ENCODE peak calls at places on chromosomes 13 and 19, in nine cellular contexts. X, I, B, M, W, T, E, S and R are unnamed samples.

GRCh38 chr19:18401580-18402112 is 4.2 kb upstream of the LRRC25 start:
- DNase-seq in S (no peak), B (no peak), T (no peak), E (no peak), X (no peak), I (no peak), W (no peak), M (peak; percentile 83), R (no peak)

GRCh38 chr13:41075034-41075433 is 13.7 kb downstream of the WBP4 start:
- DNase-seq in B (no peak), M (no peak), I (no peak), T (no peak), S (no peak), X (no peak), E (no peak), W (no peak), R (no peak)

GRCh38 chr13:33126909-33127607 is 110.8 kb downstream of the KL start:
- DNase-seq in W (no peak), I (no peak), B (no peak), E (no peak), S (no peak), M (no peak), X (no peak), T (no peak), R (no peak)

GRCh38 chr19:35462476-35462953 is 14.5 kb downstream of the FFAR2 start:
- DNase-seq in X (no peak), S (no peak), E (no peak), W (no peak), I (no peak), M (no peak), B (no peak), T (no peak), R (no peak)

GRCh38 chr13:39273953-39274352 is 235.7 kb downstream of the NHLRC3 start:
- DNase-seq in M (peak; percentile 67), X (no peak), E (no peak), S (no peak), B (no peak), T (no peak), I (no peak), W (no peak), R (no peak)

GRCh38 chr19:5578094-5578846 is 10.5 kb upstream of the TINCR start:
- DNase-seq in T (no peak), B (no peak), M (peak; percentile 91), E (no peak), X (peak; percentile 65), I (no peak), S (no peak), W (peak; percentile 13), R (no peak)

GRCh38 chr13:50706505-50706904 is 137.0 kb downstream of the DLEU7 start:
- DNase-seq in T (no peak), S (no peak), E (no peak), M (no peak), B (no peak), I (no peak), X (no peak), W (no peak), R (no peak)

GRCh38 chr13:63696055-63696454 is 2280.4 kb upstream of the PCDH20 start:
- DNase-seq in M (no peak), I (no peak), S (no peak), E (no peak), W (peak; percentile 59), B (peak; percentile 10), X (no peak), T (no peak), R (no peak)

GRCh38 chr13:82800391-82800790 is 1081.9 kb downstream of the SLITRK1 start:
- DNase-seq in B (no peak), M (no peak), X (no peak), I (no peak), S (no peak), E (no peak), W (no peak), T (no peak), R (peak; percentile 11)
- H3K4me3 ChIP-seq in B (no peak overlapping the region), M (no peak overlapping the region), X (no peak overlapping the region), I (no peak overlapping the region), S (no peak overlapping the region), E (no peak overlapping the region), W (no peak overlapping the region), T (no peak overlapping the region), R (no peak overlapping the region)

DNA sequence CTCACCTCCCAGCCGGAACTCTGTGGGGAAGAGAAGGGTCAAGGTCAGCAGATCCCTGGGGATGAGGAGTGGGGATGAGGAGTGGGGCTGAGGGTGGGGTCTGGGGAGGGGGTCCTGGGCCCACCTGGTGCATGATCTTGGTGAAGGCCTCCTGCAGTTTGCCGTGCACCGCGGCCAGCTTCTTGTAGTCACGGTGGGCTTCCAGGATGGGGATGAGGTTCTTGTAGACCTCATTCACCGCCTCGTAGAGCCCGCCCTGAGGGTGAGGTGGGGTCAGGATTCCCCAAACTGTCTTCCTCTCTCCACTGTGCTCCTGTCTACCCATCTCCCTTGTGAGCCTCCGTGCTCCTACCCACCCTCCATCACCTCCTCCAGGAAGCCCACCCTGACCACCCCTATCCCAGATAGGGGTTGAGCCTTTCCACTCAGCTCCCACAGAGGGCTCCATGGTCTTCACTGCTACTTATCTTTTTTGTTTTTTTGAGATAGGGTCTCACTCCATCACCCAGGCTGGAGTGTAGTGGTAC is 6.8 kb upstream of the KANK2 start:
- DNase-seq in E (no peak), X (no peak), I (no peak), S (no peak), B (no peak), T (no peak), M (no peak), W (no peak), R (no peak)
- TF ChIP-seq CTCF in E (no peak), X (no peak), I (no peak), S (no peak), B (no peak), T (peak; percentile 26), M (no peak), W (no peak), R (no peak)

GRCh38 chr13:111066544-111066943 is 48.6 kb upstream of the ARHGEF7 start:
- DNase-seq in X (no peak), E (no peak), B (no peak), T (no peak), I (no peak), W (no peak), M (no peak), S (no peak), R (no peak)

GRCh38 chr13:111062305-111062704 is 52.8 kb upstream of the ARHGEF7 start:
- DNase-seq in E (no peak), B (no peak), T (no peak), X (no peak), S (no peak), I (no peak), M (no peak), W (no peak), R (no peak)

GRCh38 chr13:111065698-111066097 is 49.4 kb upstream of the ARHGEF7 start:
- DNase-seq in T (no peak), E (no peak), X (no peak), M (no peak), B (no peak), I (no peak), S (no peak), W (no peak), R (no peak)

GRCh38 chr13:111064661-111065060 is 50.4 kb upstream of the ARHGEF7 start:
- DNase-seq in E (no peak), M (no peak), I (no peak), W (no peak), S (no peak), X (no peak), B (no peak), T (no peak), R (no peak)

DNA sequence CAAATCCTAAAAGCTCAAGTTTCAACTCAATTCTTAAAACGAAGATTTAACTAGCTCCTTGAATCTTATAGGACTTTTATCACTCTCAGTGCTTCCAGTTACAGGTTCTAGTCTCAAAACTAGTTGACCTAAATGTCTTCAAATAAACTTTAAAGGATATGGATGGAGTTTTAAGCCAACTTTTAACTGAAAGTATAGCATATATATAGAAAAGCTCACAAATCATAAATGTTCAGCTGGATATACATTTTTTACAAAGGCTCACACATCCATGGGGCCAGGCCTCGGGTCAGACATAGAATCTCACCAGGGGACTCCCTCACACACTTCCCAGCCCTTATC is 47.1 kb upstream of the ARHGEF7 start:
- DNase-seq in T (no peak), I (no peak), E (no peak), W (no peak), S (no peak), B (no peak), X (no peak), M (no peak), R (no peak)
- H3K4me3 ChIP-seq in T (no peak overlapping the region), I (no peak overlapping the region), E (no peak overlapping the region), W (no peak overlapping the region), S (peak overlapping the region; percentile 73), B (peak overlapping the region; percentile 58), X (peak overlapping the region; percentile 70), M (peak overlapping the region; percentile 87), R (no peak overlapping the region)

GRCh38 chr19:49666120-49666444 is 349 bp downstream of the BCL2L12 start:
- DNase-seq in I (no peak), E (no peak), X (no peak), B (no peak), W (no peak), M (no peak), T (no peak), S (no peak), R (no peak)

GRCh38 chr19:49662011-49662410 is 3.6 kb downstream of the IRF3 start:
- DNase-seq in M (no peak), E (no peak), I (no peak), X (no peak), T (no peak), B (no peak), S (no peak), W (no peak), R (no peak)

GRCh38 chr19:49663224-49663623 is 2.4 kb downstream of the IRF3 start:
- DNase-seq in T (no peak), X (no peak), E (no peak), S (no peak), I (no peak), B (no peak), W (no peak), M (no peak), R (no peak)

GRCh38 chr19:49665301-49666119 is at the start of the genes BCL2L12 and IRF3:
- DNase-seq in T (peak; percentile 91), E (peak; percentile 97), X (peak; percentile 94), B (peak; percentile 68), W (peak; percentile 91), I (peak; percentile 79), S (peak; percentile 80), M (peak; percentile 98), R (peak; percentile 81)

DNA sequence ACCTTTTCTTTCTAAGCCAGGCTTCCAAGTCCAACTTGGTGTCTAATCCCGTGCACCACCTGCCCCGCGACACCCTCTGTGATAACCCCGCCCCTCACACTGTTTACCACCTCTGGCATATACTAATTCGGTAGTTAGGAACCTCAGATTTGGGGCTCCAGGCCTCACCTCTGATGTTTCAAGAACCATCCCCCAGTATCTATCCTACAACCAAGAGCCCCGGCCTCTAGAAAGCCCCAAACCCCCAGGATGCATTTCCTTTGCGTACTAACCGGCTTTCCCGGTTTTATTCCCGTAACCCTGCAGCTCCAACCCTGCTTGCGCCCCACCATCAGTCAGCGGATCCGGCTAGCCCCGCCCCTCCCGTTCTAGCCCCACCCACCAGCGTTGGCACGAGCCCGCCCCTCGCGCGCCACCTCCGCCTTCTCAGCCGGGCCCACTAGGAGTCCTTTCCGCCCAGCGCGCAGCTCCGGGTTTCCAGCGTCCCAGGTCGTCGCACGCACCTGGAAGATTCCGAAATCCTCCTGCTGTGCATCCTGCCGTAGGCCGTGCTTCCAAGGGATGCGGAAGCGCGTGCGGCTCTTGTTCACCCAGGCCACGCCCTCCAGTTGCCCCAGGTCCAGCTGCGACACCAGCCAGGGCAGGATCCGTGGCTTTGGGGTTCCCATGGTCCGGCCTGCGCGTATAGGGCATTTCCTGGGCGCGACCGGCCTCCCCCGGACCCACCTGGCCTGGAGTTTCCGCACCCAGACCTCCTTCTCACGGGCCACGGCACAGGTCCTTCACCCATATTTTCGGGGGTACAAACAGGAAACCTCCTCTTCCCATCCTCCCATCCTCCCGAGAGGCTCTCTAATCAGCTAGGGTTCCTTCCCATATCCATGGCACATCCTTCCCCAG is 1.2 kb downstream of the IRF3 start:
- DNase-seq in W (no peak), T (peak; percentile 53), E (peak; percentile 89), S (peak; percentile 77), I (peak; percentile 84), M (peak; percentile 99), X (peak; percentile 94), B (no peak), R (no peak)
- TF ChIP-seq CTCF in W (no peak), T (peak; percentile 47), E (no peak), S (peak; percentile 26), I (no peak), M (peak; percentile 48), X (peak; percentile 34), B (peak; percentile 26), R (peak; percentile 11)